ENCODE peak calls at places on chromosome 15, in nine cellular contexts. Y is hippocampal formation; L is HTR-8/SVneo; W is activated T-cell treated with anti-CD3 and anti-CD28 coated beads for 24 hours; A is stimulated activated CD8-positive, alpha-beta memory T cell treated with anti-CD3 and anti-CD28 coated beads, Interleukin-7, amount 100 ng/mL, for 4 hours; T is activated CD4-positive, alpha-beta T cell treated with anti-CD3 and anti-CD28 coated beads, Interleukin-2, amount 10 ng/mL, durations not matched to agents 24 days and 14 days; M is CD8-positive, alpha-beta memory T cell; J is activated CD8-positive, alpha-beta T cell treated with anti-CD3 and anti-CD28 coated beads, Interleukin-2, amount 10 ng/mL, durations not matched to agents 7 days and 5 days; U is IMR-90. D is an unnamed sample.

GRCh38 chr15:68230157-68231100 is 901 bp upstream of the CLN6 start:
- DNase-seq in Y (no peak), L (no peak), W (no peak), A (no peak), T (peak; percentile 58), M (no peak), J (peak; percentile 24), U (peak; percentile 10), D (no peak)

GRCh38 chr15:100922192-100923040 is 3.3 kb downstream of the LRRK1 start:
- DNase-seq in Y (peak; percentile 43), L (no peak), W (no peak), A (no peak), T (no peak), M (no peak), J (no peak), U (no peak), D (no peak)

GRCh38 chr15:49163678-49164077 is 6.4 kb upstream of the GALK2 start:
- DNase-seq in Y (no peak), L (no peak), W (no peak), A (no peak), T (no peak), M (no peak), J (no peak), U (peak; percentile 53), D (no peak)

GRCh38 chr15:101295607-101296225 is 668 bp upstream of the SNRPA1 start:
- DNase-seq in Y (no peak), L (no peak), W (no peak), A (no peak), T (no peak), M (no peak), J (no peak), U (peak; percentile 72), D (no peak)

GRCh38 chr15:34584996-34585395 is 1.5 kb upstream of the GOLGA8B start:
- DNase-seq in Y (no peak), L (no peak), W (no peak), A (no peak), T (no peak), M (no peak), J (no peak), U (no peak), D (no peak)

GRCh38 chr15:58182460-58183163 is 44.4 kb downstream of the AQP9 start:
- DNase-seq in Y (peak; percentile 32), L (peak; percentile 53), W (peak; percentile 23), A (no peak), T (peak; percentile 77), M (no peak), J (peak; percentile 40), U (peak; percentile 41), D (no peak)

GRCh38 chr15:61393524-61393923 is 164.4 kb upstream of the RORA start:
- DNase-seq in Y (no peak), L (no peak), W (no peak), A (no peak), T (no peak), M (no peak), J (no peak), U (no peak), D (no peak)

GRCh38 chr15:101037090-101037830 is 118.1 kb downstream of the LRRK1 start:
- DNase-seq in Y (no peak), L (no peak), W (no peak), A (no peak), T (no peak), M (no peak), J (no peak), U (no peak), D (no peak)

GRCh38 chr15:37106490-37107001 is 6.2 kb upstream of the MEIS2 start:
- DNase-seq in Y (peak; percentile 14), L (no peak), W (no peak), A (no peak), T (no peak), M (no peak), J (no peak), U (peak; percentile 24), D (no peak)

GRCh38 chr15:73345658-73346057 is 23.1 kb downstream of the HCN4 start:
- DNase-seq in Y (no peak), L (no peak), W (no peak), A (no peak), T (no peak), M (no peak), J (no peak), U (no peak), D (no peak)

GRCh38 chr15:25242957-25243799 is 195.6 kb downstream of the UBE3A start:
- DNase-seq in Y (no peak), L (no peak), W (no peak), A (no peak), T (no peak), M (no peak), J (no peak), U (no peak), D (no peak)

GRCh38 chr15:75779504-75779903 is 63.7 kb upstream of the UBE2Q2 start:
- DNase-seq in Y (no peak), L (no peak), W (no peak), A (no peak), T (no peak), M (no peak), J (no peak), U (no peak), D (no peak)

GRCh38 chr15:77396692-77397091 is 23.2 kb downstream of the PEAK1 start:
- DNase-seq in Y (no peak), L (no peak), W (no peak), A (no peak), T (no peak), M (no peak), J (no peak), U (no peak), D (no peak)

GRCh38 chr15:73988075-73988969 is 3.8 kb downstream of the STOML1 start:
- DNase-seq in Y (no peak), L (no peak), W (no peak), A (no peak), T (no peak), M (no peak), J (no peak), U (peak; percentile 71), D (no peak)

GRCh38 chr15:75201609-75202250 is at the start of gene C15orf39:
- DNase-seq in Y (peak; percentile 64), L (peak; percentile 85), W (peak; percentile 69), A (peak; percentile 43), T (peak; percentile 94), M (peak; percentile 81), J (peak; percentile 79), U (peak; percentile 52), D (peak; percentile 22)

GRCh38 chr15:85545185-85545584 is 164.8 kb downstream of the AKAP13 start:
- DNase-seq in Y (peak; percentile 18), L (no peak), W (no peak), A (no peak), T (no peak), M (no peak), J (no peak), U (peak; percentile 33), D (no peak)

GRCh38 chr15:66877558-66878285 is 175.7 kb downstream of the SMAD6 start:
- DNase-seq in Y (no peak), L (no peak), W (no peak), A (no peak), T (no peak), M (no peak), J (peak; percentile 8), U (no peak), D (no peak)

GRCh38 chr15:74958908-74959642 is 2.5 kb upstream of the RPP25 start:
- DNase-seq in Y (no peak), L (no peak), W (no peak), A (no peak), T (no peak), M (no peak), J (no peak), U (no peak), D (no peak)

GRCh38 chr15:45105586-45105985 is 8.4 kb downstream of the DUOX2 start:
- DNase-seq in Y (no peak), L (no peak), W (no peak), A (no peak), T (no peak), M (no peak), J (no peak), U (no peak), D (no peak)

GRCh38 chr15:51108933-51109550 is 14.3 kb upstream of the TNFAIP8L3 start:
- DNase-seq in Y (no peak), L (no peak), W (no peak), A (no peak), T (no peak), M (no peak), J (no peak), U (peak; percentile 92), D (no peak)

GRCh38 chr15:68204776-68205557 is at the start of gene CALML4:
- DNase-seq in Y (no peak), L (no peak), W (no peak), A (no peak), T (no peak), M (no peak), J (no peak), U (no peak), D (no peak)

GRCh38 chr15:83698294-83698693 is 44.4 kb downstream of the ADAMTSL3 start:
- DNase-seq in Y (no peak), L (peak; percentile 10), W (no peak), A (no peak), T (peak; percentile 22), M (no peak), J (no peak), U (peak; percentile 42), D (no peak)

GRCh38 chr15:82159922-82160321 is 102.6 kb downstream of the EFL1 start:
- DNase-seq in Y (no peak), L (peak; percentile 60), W (no peak), A (no peak), T (no peak), M (no peak), J (no peak), U (peak; percentile 100), D (no peak)

GRCh38 chr15:57158997-57159668 is 217.2 kb upstream of the CGNL1 start:
- DNase-seq in Y (no peak), L (no peak), W (no peak), A (no peak), T (no peak), M (no peak), J (no peak), U (no peak), D (no peak)

GRCh38 chr15:91318976-91319714 is 219.1 kb downstream of the SV2B start:
- DNase-seq in Y (no peak), L (no peak), W (no peak), A (no peak), T (no peak), M (no peak), J (no peak), U (no peak), D (no peak)

GRCh38 chr15:92921215-92922131 is 21.3 kb downstream of the CHD2 start:
- DNase-seq in Y (no peak), L (no peak), W (no peak), A (no peak), T (peak; percentile 62), M (no peak), J (no peak), U (peak; percentile 73), D (no peak)

GRCh38 chr15:34436956-34437442 is 609 bp downstream of the GOLGA8A start:
- DNase-seq in Y (no peak), L (peak; percentile 10), W (peak; percentile 35), A (no peak), T (peak; percentile 87), M (peak; percentile 52), J (peak; percentile 65), U (peak; percentile 4), D (peak; percentile 4)

GRCh38 chr15:31347067-31347975 is 20.7 kb downstream of the KLF13 start:
- DNase-seq in Y (no peak), L (no peak), W (peak; percentile 71), A (peak; percentile 65), T (peak; percentile 92), M (peak; percentile 88), J (peak; percentile 92), U (no peak), D (no peak)

GRCh38 chr15:61275901-61276300 is 46.8 kb upstream of the RORA start:
- DNase-seq in Y (no peak), L (no peak), W (no peak), A (no peak), T (no peak), M (no peak), J (no peak), U (no peak), D (peak; percentile 51)

GRCh38 chr15:94259121-94259776 is 27.9 kb downstream of the MCTP2 start:
- DNase-seq in Y (no peak), L (no peak), W (no peak), A (no peak), T (peak; percentile 34), M (no peak), J (no peak), U (peak; percentile 47), D (no peak)

GRCh38 chr15:64490598-64491259 is 30.4 kb downstream of the ZNF609 start:
- DNase-seq in Y (no peak), L (no peak), W (no peak), A (no peak), T (no peak), M (no peak), J (no peak), U (peak; percentile 78), D (no peak)